ENCODE peak calls at places on chromosome 4, in four cellular contexts. Z is GM12878, N is HepG2, K is SK-N-SH. X is an unnamed sample.

GRCh38 chr4:15912961-15913630 is 25.4 kb downstream of the FGFBP1 start:
- DNase-seq in Z (no peak), N (no peak), K (no peak), X (no peak)

GRCh38 chr4:2259541-2260267 is 2.2 kb downstream of the MXD4 start:
- DNase-seq in Z (no peak), N (no peak), K (no peak), X (no peak)

GRCh38 chr4:52966172-52966571 is 104.1 kb downstream of the RASL11B start:
- DNase-seq in Z (no peak), N (no peak), K (no peak), X (no peak)

GRCh38 chr4:163606885-163607284 is 112.4 kb downstream of the TMA16 start:
- DNase-seq in Z (no peak), N (no peak), K (no peak), X (no peak)

GRCh38 chr4:87659247-87659931 is 9.3 kb downstream of the DMP1 start:
- DNase-seq in Z (no peak), N (no peak), K (no peak), X (no peak)

GRCh38 chr4:81833596-81833995 is 361.9 kb upstream of the RASGEF1B start:
- DNase-seq in Z (no peak), N (no peak), K (no peak), X (no peak)

GRCh38 chr4:26181616-26182015 is 139.2 kb upstream of the RBPJ start:
- DNase-seq in Z (no peak), N (no peak), K (no peak), X (no peak)

GRCh38 chr4:45100936-45101818 is 374.8 kb upstream of the GNPDA2 start:
- DNase-seq in Z (no peak), N (no peak), K (no peak), X (no peak)

GRCh38 chr4:133102612-133103409 is 46.3 kb upstream of the PCDH10 start:
- DNase-seq in Z (no peak), N (no peak), K (no peak), X (no peak)

GRCh38 chr4:2364654-2365053 is 53.8 kb downstream of the ZFYVE28 start:
- DNase-seq in Z (no peak), N (no peak), K (no peak), X (no peak)

GRCh38 chr4:145557720-145558119 is 61.5 kb upstream of the MMAA start:
- DNase-seq in Z (peak; percentile 20), N (peak; percentile 58), K (peak; percentile 67), X (peak; percentile 10)

GRCh38 chr4:147546341-147546740 is 65.4 kb downstream of the EDNRA start:
- DNase-seq in Z (no peak), N (no peak), K (no peak), X (no peak)

GRCh38 chr4:60934896-60935295 is 265.2 kb upstream of the ADGRL3 start:
- DNase-seq in Z (no peak), N (no peak), K (no peak), X (no peak)

GRCh38 chr4:38113136-38113535 is 152.9 kb downstream of the PTTG2 start:
- DNase-seq in Z (no peak), N (no peak), K (no peak), X (no peak)

GRCh38 chr4:184114431-184114830 is 103.2 kb downstream of the ENPP6 start:
- DNase-seq in Z (no peak), N (no peak), K (no peak), X (no peak)

GRCh38 chr4:36758312-36758690 is 476.9 kb downstream of the DTHD1 start:
- DNase-seq in Z (no peak), N (no peak), K (no peak), X (no peak)

GRCh38 chr4:40349561-40350198 is 14.5 kb downstream of the CHRNA9 start:
- DNase-seq in Z (no peak), N (no peak), K (no peak), X (no peak)

GRCh38 chr4:10311939-10312338 is 145.3 kb downstream of the ZNF518B start:
- DNase-seq in Z (no peak), N (no peak), K (no peak), X (no peak)

GRCh38 chr4:168335621-168336020 is 17.1 kb upstream of the DDX60 start:
- DNase-seq in Z (no peak), N (no peak), K (no peak), X (no peak)

GRCh38 chr4:136412708-136413107 is 1119.6 kb downstream of the PCDH18 start:
- DNase-seq in Z (no peak), N (no peak), K (no peak), X (no peak)

GRCh38 chr4:2250764-2251072 is 8.8 kb upstream of the HAUS3 start:
- DNase-seq in Z (no peak), N (no peak), K (peak; percentile 25), X (peak; percentile 26)

GRCh38 chr4:76767983-76768382 is 130.0 kb downstream of the SOWAHB start:
- DNase-seq in Z (no peak), N (peak; percentile 32), K (no peak), X (no peak)

GRCh38 chr4:108796173-108796572 is 33.3 kb upstream of the ETNPPL start:
- DNase-seq in Z (no peak), N (no peak), K (no peak), X (no peak)

GRCh38 chr4:128831526-128832252 is 22.2 kb downstream of the JADE1 start:
- DNase-seq in Z (no peak), N (peak; percentile 57), K (peak; percentile 32), X (no peak)

GRCh38 chr4:183241771-183242170 is 78.3 kb downstream of the CLDN22 start:
- DNase-seq in Z (no peak), N (peak; percentile 85), K (no peak), X (no peak)

GRCh38 chr4:156686120-156686519 is 285.5 kb downstream of the PDGFC start:
- DNase-seq in Z (no peak), N (no peak), K (peak; percentile 13), X (no peak)

GRCh38 chr4:89216866-89217265 is 90.7 kb downstream of the GPRIN3 start:
- DNase-seq in Z (no peak), N (no peak), K (no peak), X (no peak)

GRCh38 chr4:97910005-97910404 is 233.3 kb downstream of the STPG2 start:
- DNase-seq in Z (no peak), N (no peak), K (no peak), X (no peak)

GRCh38 chr4:54784188-54784671 is 126.5 kb downstream of the KIT start:
- DNase-seq in Z (no peak), N (no peak), K (no peak), X (no peak)

GRCh38 chr4:109969909-109970308 is 57.2 kb downstream of the EGF start:
- DNase-seq in Z (no peak), N (peak; percentile 61), K (no peak), X (no peak)

GRCh38 chr4:163191999-163192398 is 25.3 kb upstream of the NAF1 start:
- DNase-seq in Z (no peak), N (peak; percentile 26), K (no peak), X (no peak)

GRCh38 chr4:152957437-152958185 is 21.5 kb downstream of the FHDC1 start:
- DNase-seq in Z (no peak), N (no peak), K (no peak), X (no peak)
- TF ChIP-seq POLR2AphosphoS5 in Z (no peak), N (no peak), K (no peak), X (no peak)

GRCh38 chr4:78648639-78649363 is 97.2 kb downstream of the ANXA3 start:
- DNase-seq in Z (no peak), N (no peak), K (no peak), X (no peak)

GRCh38 chr4:78644063-78644691 is 92.6 kb downstream of the ANXA3 start:
- DNase-seq in Z (no peak), N (no peak), K (no peak), X (no peak)

GRCh38 chr4:78647272-78647671 is 95.7 kb downstream of the ANXA3 start:
- DNase-seq in Z (no peak), N (no peak), K (no peak), X (no peak)

GRCh38 chr4:78644744-78645330 is 93.3 kb downstream of the ANXA3 start:
- DNase-seq in Z (no peak), N (peak; percentile 51), K (peak; percentile 57), X (no peak)

DNA sequence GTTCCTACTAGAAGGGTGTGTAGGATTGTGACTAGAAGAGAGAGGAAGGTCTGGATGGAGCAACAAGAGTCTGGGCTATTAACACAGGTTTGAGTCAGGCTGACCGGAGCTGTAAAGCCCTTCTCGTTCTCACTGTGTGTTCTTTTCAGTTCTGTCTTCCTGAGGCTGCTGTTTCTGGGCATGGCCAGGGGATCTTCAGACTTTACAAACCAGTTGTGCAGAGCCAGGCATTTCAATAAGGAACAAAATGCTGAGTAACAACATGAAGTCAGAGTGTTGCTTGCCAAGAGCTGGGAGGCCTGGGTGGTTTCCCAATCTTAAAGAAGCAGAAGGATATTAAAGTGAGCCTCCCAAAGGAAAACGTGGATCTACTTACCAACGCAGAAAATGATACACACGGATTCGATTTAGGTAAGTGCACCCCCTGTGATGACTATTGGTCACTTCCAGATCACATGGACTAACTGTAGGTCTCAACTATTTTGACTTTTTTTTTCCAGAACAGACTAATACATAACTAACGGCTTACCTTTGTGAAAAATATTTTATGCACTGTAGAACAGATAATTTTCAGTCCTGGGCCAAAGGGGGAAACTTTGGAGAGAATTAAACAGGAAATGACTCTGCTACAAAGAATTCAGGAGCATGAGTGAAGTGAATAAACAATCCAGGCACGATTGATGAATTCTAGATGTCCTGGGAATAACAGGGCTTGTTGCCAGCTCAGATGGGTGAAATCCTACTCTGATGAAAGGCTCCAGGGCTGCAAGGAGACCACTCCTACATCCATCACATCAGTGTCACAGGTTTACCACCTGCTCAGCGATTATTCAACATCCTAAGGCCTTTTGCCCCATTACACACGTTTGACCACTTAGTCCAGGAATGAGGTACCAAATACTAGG is 94.5 kb downstream of the ANXA3 start:
- DNase-seq in Z (no peak), N (peak; percentile 36), K (no peak), X (no peak)
- TF ChIP-seq TAF1 in Z (no peak), N (no peak), K (peak; percentile 59), X (no peak)

DNA sequence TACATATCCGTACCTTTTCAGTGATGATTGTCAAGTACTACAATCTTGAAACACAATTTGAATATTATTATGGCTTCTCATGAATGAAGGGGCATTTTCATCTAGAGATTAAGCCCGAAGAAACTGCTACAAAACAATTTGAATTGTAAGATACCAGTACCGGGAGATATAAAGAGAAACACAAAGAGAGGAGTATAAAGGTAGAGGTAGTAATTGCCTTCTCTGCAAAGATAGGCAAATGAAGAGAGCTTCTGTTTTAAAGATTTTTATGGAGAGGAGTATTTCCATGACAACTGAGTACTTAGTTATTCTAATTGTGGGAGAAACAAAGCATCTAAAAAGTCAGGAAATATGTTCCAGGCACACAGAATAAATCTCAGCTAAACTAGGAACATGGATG is 25.3 kb upstream of the KCNIP4 start:
- DNase-seq in Z (no peak), N (no peak), K (no peak), X (no peak)
- TF ChIP-seq POLR2AphosphoS5 in Z (no peak), N (no peak), K (no peak), X (no peak)

DNA sequence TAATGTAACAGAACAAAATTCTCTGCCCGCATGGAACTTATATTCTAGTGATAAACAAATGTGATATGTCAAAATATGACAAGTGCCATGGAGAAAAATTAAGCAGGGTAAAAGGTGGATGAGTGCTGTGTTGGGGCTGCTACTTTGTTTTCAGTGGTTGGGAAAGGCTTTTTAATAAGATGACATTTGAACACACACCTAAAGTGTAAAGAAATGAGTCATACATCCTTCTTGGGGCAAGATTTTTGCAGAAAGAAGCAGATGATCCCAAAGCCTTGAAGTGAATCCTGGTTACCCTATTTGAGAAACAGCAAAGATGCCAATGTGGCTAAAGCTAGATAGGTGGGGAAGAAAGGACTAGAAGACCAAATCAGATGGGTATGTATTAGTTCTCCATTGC is 564.1 kb downstream of the INPP4B start:
- DNase-seq in Z (no peak), N (no peak), K (no peak), X (no peak)
- TF ChIP-seq TAF1 in Z (no peak), N (no peak), K (no peak), X (no peak)

GRCh38 chr4:6472387-6473263 is at the start of gene PPP2R2C:
- DNase-seq in Z (no peak), N (no peak), K (peak; percentile 81), X (no peak)
- TF ChIP-seq POLR2AphosphoS5 in Z (no peak), N (no peak), K (no peak), X (no peak)

GRCh38 chr4:24743931-24744330 is 51.4 kb upstream of the SOD3 start:
- DNase-seq in Z (no peak), N (no peak), K (no peak), X (no peak)
- TF ChIP-seq TAF1 in Z (no peak), N (no peak), K (no peak), X (no peak)